ENCODE peak calls at places on chromosomes 6 and 20, in eight cellular contexts. M is stomach, R is A549, I is tibial artery, Z is pancreas, D is cardiac muscle cell, P is sigmoid colon, H is AG04450. K is an unnamed sample.

GRCh38 chr20:64057628-64058498 is 5.1 kb upstream of the TCEA2 start:
- DNase-seq in M (peak; percentile 81), R (peak; percentile 69), I (peak; percentile 57), Z (peak; percentile 85), D (peak; percentile 82), P (peak; percentile 82), H (no peak), K (no peak)

GRCh38 chr6:958531-958930 is 265.6 kb upstream of the EXOC2 start:
- DNase-seq in M (no peak), R (peak; percentile 1), I (no peak), Z (no peak), D (no peak), P (no peak), H (peak; percentile 57), K (no peak)

GRCh38 chr20:44717986-44718385 is 2.8 kb downstream of the CCN5 start:
- DNase-seq in M (no peak), R (peak; percentile 55), I (no peak), Z (no peak), D (no peak), P (peak; percentile 59), H (no peak), K (no peak)

GRCh38 chr6:81722503-81723223 is 29.8 kb downstream of the TENT5A start:
- DNase-seq in M (no peak), R (no peak), I (no peak), Z (no peak), D (no peak), P (no peak), H (no peak), K (no peak)

GRCh38 chr20:12928755-12929401 is 79.9 kb upstream of the SPTLC3 start:
- DNase-seq in M (no peak), R (peak; percentile 28), I (no peak), Z (no peak), D (no peak), P (no peak), H (peak; percentile 42), K (no peak)

GRCh38 chr6:133951881-133952814 is 876 bp upstream of the TBPL1 start:
- DNase-seq in M (peak; percentile 53), R (peak; percentile 67), I (peak; percentile 74), Z (peak; percentile 54), D (peak; percentile 82), P (peak; percentile 79), H (peak; percentile 37), K (no peak)

GRCh38 chr6:33975631-33976424 is 170.1 kb downstream of the GRM4 start:
- DNase-seq in M (peak; percentile 16), R (no peak), I (no peak), Z (no peak), D (no peak), P (no peak), H (no peak), K (no peak)

GRCh38 chr20:22924036-22924737 is 110.9 kb upstream of the SSTR4 start:
- DNase-seq in M (no peak), R (no peak), I (no peak), Z (no peak), D (no peak), P (no peak), H (no peak), K (no peak)

GRCh38 chr6:24497254-24497989 is 2.7 kb downstream of the ALDH5A1 start:
- DNase-seq in M (no peak), R (peak; percentile 7), I (no peak), Z (no peak), D (no peak), P (no peak), H (no peak), K (no peak)

GRCh38 chr20:50126662-50127061 is 13.7 kb upstream of the UBE2V1 start:
- DNase-seq in M (no peak), R (peak; percentile 73), I (no peak), Z (peak; percentile 73), D (no peak), P (no peak), H (no peak), K (no peak)

GRCh38 chr20:44470327-44470726 is 5.3 kb upstream of the TTPAL start:
- DNase-seq in M (no peak), R (no peak), I (no peak), Z (peak; percentile 67), D (no peak), P (no peak), H (no peak), K (no peak)

GRCh38 chr6:113050010-113050893 is 703.1 kb downstream of the RFPL4B start:
- DNase-seq in M (no peak), R (no peak), I (no peak), Z (no peak), D (no peak), P (no peak), H (no peak), K (no peak)

GRCh38 chr20:48025061-48025515 is 239.8 kb upstream of the SULF2 start:
- DNase-seq in M (no peak), R (no peak), I (peak; percentile 48), Z (no peak), D (no peak), P (no peak), H (no peak), K (no peak)

GRCh38 chr6:51322505-51322904 is 503.8 kb downstream of the TFAP2B start:
- DNase-seq in M (no peak), R (peak; percentile 7), I (no peak), Z (no peak), D (no peak), P (no peak), H (no peak), K (no peak)

GRCh38 chr6:159042003-159042823 is 2.6 kb downstream of the TAGAP start:
- DNase-seq in M (peak; percentile 77), R (peak; percentile 62), I (no peak), Z (peak; percentile 68), D (peak; percentile 86), P (peak; percentile 75), H (peak; percentile 11), K (no peak)

GRCh38 chr6:153488267-153488666 is 357.2 kb upstream of the RGS17 start:
- DNase-seq in M (no peak), R (no peak), I (no peak), Z (no peak), D (no peak), P (no peak), H (no peak), K (no peak)

GRCh38 chr6:153485072-153485471 is 354.0 kb upstream of the RGS17 start:
- DNase-seq in M (no peak), R (no peak), I (no peak), Z (no peak), D (no peak), P (no peak), H (no peak), K (no peak)

GRCh38 chr6:153484056-153484455 is 353.0 kb upstream of the RGS17 start:
- DNase-seq in M (no peak), R (no peak), I (no peak), Z (no peak), D (no peak), P (no peak), H (no peak), K (no peak)

GRCh38 chr6:153493501-153493900 is 362.4 kb upstream of the RGS17 start:
- DNase-seq in M (no peak), R (no peak), I (no peak), Z (no peak), D (no peak), P (no peak), H (no peak), K (no peak)

GRCh38 chr6:153489479-153489878 is 358.4 kb upstream of the RGS17 start:
- DNase-seq in M (no peak), R (no peak), I (no peak), Z (no peak), D (no peak), P (no peak), H (no peak), K (no peak)
- H3K4me3 ChIP-seq in M (no peak overlapping the region), R (no peak overlapping the region), I (no peak overlapping the region), Z (no peak overlapping the region), D (no peak overlapping the region), P (no peak overlapping the region), H (no peak overlapping the region), K (no peak overlapping the region)

GRCh38 chr20:37342231-37343177 is 3.4 kb upstream of the SRC start:
- DNase-seq in M (no peak), R (peak; percentile 61), I (no peak), Z (no peak), D (no peak), P (no peak), H (no peak), K (no peak)
- TF ChIP-seq CTCF in M (no peak), R (no peak), I (no peak), Z (no peak), D (no peak), P (no peak), H (peak; percentile 18), K (no peak)

GRCh38 chr6:18122128-18123093 is at the start of gene NHLRC1:
- DNase-seq in M (peak; percentile 91), R (peak; percentile 93), I (peak; percentile 91), Z (peak; percentile 91), D (peak; percentile 87), P (peak; percentile 95), H (peak; percentile 67), K (peak; percentile 27)
- H3K4me3 ChIP-seq in M (peak within 1 kb of the TSS; percentile 44), R (peak within 1 kb of the TSS; percentile 39), I (peak within 1 kb of the TSS; percentile 58), Z (peak within 1 kb of the TSS; percentile 52), D (peak within 1 kb of the TSS; percentile 16), P (peak within 1 kb of the TSS; percentile 56), H (peak within 1 kb of the TSS; percentile 64), K (no peak within 1 kb of the TSS)

GRCh38 chr6:160790028-160790792 is 88.2 kb downstream of the PLG start:
- DNase-seq in M (no peak), R (no peak), I (no peak), Z (no peak), D (no peak), P (no peak), H (no peak), K (no peak)
- TF ChIP-seq CTCF in M (no peak), R (peak; percentile 14), I (no peak), Z (no peak), D (no peak), P (no peak), H (no peak), K (no peak)

K was measured in LNCaP clone FGC.